ENCODE peak calls at places on chromosomes 2 and 18, in eight cellular contexts. G is caudate nucleus, M is nephron progenitor cell, N is NCI-H1092 treated with DMSO at 0.1 percent for 48 hours, R is GM10248, L is HS-5, P is fibroblast of mammary gland, C is DMS153. Q is an unnamed sample.

GRCh38 chr2:47617523-47618271 is 165.2 kb upstream of the MSH6 start:
- DNase-seq in C (no peak), N (no peak), L (no peak), P (no peak), M (no peak), G (no peak), R (no peak), Q (no peak)

GRCh38 chr2:40218679-40219078 is 233.2 kb downstream of the SLC8A1 start:
- DNase-seq in L (no peak), R (no peak), G (no peak), C (peak), P (peak), M (no peak), N (no peak), Q (no peak)

GRCh38 chr2:234324151-234324550 is 172.7 kb downstream of the ARL4C start:
- DNase-seq in C (no peak), N (no peak), L (no peak), G (no peak), M (no peak), P (peak), R (no peak), Q (no peak)

GRCh38 chr2:219957815-219958214 is 330.4 kb downstream of the SLC4A3 start:
- DNase-seq in G (no peak), L (no peak), R (no peak), N (no peak), C (no peak), M (no peak), P (no peak), Q (no peak)

GRCh38 chr2:25043241-25043867 is 1.5 kb downstream of the EFR3B start:
- DNase-seq in M (peak), R (no peak), L (peak), N (no peak), C (no peak), P (peak), G (no peak), Q (peak)

GRCh38 chr2:224407241-224407680 is 5.4 kb upstream of the FAM124B start:
- DNase-seq in N (no peak), C (no peak), L (no peak), M (no peak), R (no peak), P (no peak), G (no peak), Q (no peak)

GRCh38 chr18:64037812-64038414 is 68.0 kb downstream of the SERPINB8 start:
- DNase-seq in G (no peak), L (peak), M (peak), P (peak), N (peak), C (no peak), R (peak), Q (no peak)

GRCh38 chr2:44980786-44981713 is 28.2 kb downstream of the SIX2 start:
- DNase-seq in C (no peak), P (no peak), G (no peak), R (no peak), M (no peak), N (peak), L (no peak), Q (no peak)

GRCh38 chr2:217709496-217710217 is 293.1 kb downstream of the TNS1 start:
- DNase-seq in R (no peak), C (no peak), P (no peak), G (no peak), M (no peak), N (no peak), L (no peak), Q (no peak)

GRCh38 chr18:3649559-3650426 is 199.8 kb downstream of the TGIF1 start:
- DNase-seq in P (peak), G (no peak), N (no peak), L (no peak), R (no peak), M (no peak), C (no peak), Q (no peak)

GRCh38 chr2:85930129-85931124 is 41.6 kb upstream of the ST3GAL5 start:
- DNase-seq in P (no peak), G (no peak), L (no peak), N (no peak), M (no peak), R (no peak), C (no peak), Q (no peak)

GRCh38 chr2:226699321-226699720 is 100.3 kb downstream of the IRS1 start:
- DNase-seq in C (no peak), G (no peak), N (no peak), R (no peak), L (no peak), M (no peak), P (peak), Q (peak)

GRCh38 chr2:38716185-38716584 is 35.0 kb downstream of the SRSF7 start:
- DNase-seq in L (peak), G (no peak), M (no peak), R (no peak), C (no peak), P (peak), N (no peak), Q (no peak)

GRCh38 chr2:20595439-20596192 is 55.3 kb downstream of the HS1BP3 start:
- DNase-seq in L (no peak), N (no peak), C (no peak), M (no peak), G (no peak), P (peak), R (peak), Q (peak)

GRCh38 chr2:110149330-110150220 is 34.0 kb upstream of the MALL start:
- DNase-seq in G (no peak), M (no peak), L (peak), C (no peak), R (no peak), P (peak), N (no peak), Q (no peak)

GRCh38 chr2:197159681-197160211 is 150.8 kb downstream of the ANKRD44 start:
- DNase-seq in M (no peak), G (no peak), N (no peak), R (no peak), C (no peak), P (peak), L (peak), Q (no peak)

GRCh38 chr18:1522249-1522615 is 617.6 kb downstream of the ADCYAP1 start:
- DNase-seq in M (no peak), P (no peak), N (no peak), R (no peak), C (no peak), L (no peak), G (no peak), Q (no peak)

GRCh38 chr2:7706791-7707190 is 789.6 kb downstream of the RNF144A start:
- DNase-seq in L (no peak), R (no peak), C (no peak), P (peak), N (no peak), G (no peak), M (no peak), Q (no peak)

GRCh38 chr2:62871506-62871905 is 166.0 kb downstream of the EHBP1 start:
- DNase-seq in L (no peak), M (no peak), N (no peak), R (no peak), G (no peak), P (peak), C (no peak), Q (no peak)

GRCh38 chr2:20378891-20379519 is 28.4 kb upstream of the PUM2 start:
- DNase-seq in P (peak), N (peak), C (peak), R (no peak), G (peak), M (peak), L (no peak), Q (peak)